ENCODE peak calls at places on chromosomes 3 and 15, in nine cellular contexts. C is cardiac muscle cell, W is GM12865, H is AG09319, Y is left lung, T is neural crest cell, B is nephron progenitor cell, I is A673, G is suprapubic skin. U is an unnamed sample.

GRCh38 chr3:107752202-107752990 is 229.6 kb downstream of the BBX start:
- DNase-seq in H (no peak), G (no peak), T (no peak), I (peak), W (peak), B (no peak), C (peak), Y (no peak), U (no peak)

GRCh38 chr3:173253471-173253870 is 112.4 kb upstream of the SPATA16 start:
- DNase-seq in T (no peak), Y (no peak), I (no peak), B (no peak), C (no peak), H (no peak), G (no peak), W (no peak), U (no peak)

GRCh38 chr3:134696155-134696554 is 45.3 kb upstream of the KY start:
- DNase-seq in W (no peak), B (no peak), G (no peak), C (peak), Y (no peak), I (no peak), T (no peak), H (no peak), U (no peak)

GRCh38 chr15:73872370-73872769 is 994 bp upstream of the TBC1D21 start:
- DNase-seq in B (no peak), G (no peak), I (no peak), T (no peak), C (no peak), H (no peak), W (no peak), Y (no peak), U (no peak)

GRCh38 chr15:52200831-52201365 is 9.7 kb upstream of the GNB5 start:
- DNase-seq in B (no peak), I (no peak), T (no peak), W (no peak), G (no peak), H (no peak), C (no peak), Y (no peak), U (no peak)

GRCh38 chr15:60326824-60327654 is 70.7 kb downstream of the ANXA2 start:
- DNase-seq in I (peak), C (peak), Y (no peak), H (no peak), G (no peak), W (peak), T (peak), B (peak), U (no peak)

GRCh38 chr3:9914559-9915251 is 2.2 kb upstream of the IL17RC start:
- DNase-seq in B (no peak), G (no peak), H (no peak), T (no peak), Y (no peak), C (no peak), I (peak), W (no peak), U (no peak)

GRCh38 chr3:156615592-156616173 is 58.7 kb upstream of the TIPARP start:
- DNase-seq in B (no peak), Y (peak), T (no peak), I (peak), W (no peak), H (no peak), G (no peak), C (peak), U (no peak)

DNA sequence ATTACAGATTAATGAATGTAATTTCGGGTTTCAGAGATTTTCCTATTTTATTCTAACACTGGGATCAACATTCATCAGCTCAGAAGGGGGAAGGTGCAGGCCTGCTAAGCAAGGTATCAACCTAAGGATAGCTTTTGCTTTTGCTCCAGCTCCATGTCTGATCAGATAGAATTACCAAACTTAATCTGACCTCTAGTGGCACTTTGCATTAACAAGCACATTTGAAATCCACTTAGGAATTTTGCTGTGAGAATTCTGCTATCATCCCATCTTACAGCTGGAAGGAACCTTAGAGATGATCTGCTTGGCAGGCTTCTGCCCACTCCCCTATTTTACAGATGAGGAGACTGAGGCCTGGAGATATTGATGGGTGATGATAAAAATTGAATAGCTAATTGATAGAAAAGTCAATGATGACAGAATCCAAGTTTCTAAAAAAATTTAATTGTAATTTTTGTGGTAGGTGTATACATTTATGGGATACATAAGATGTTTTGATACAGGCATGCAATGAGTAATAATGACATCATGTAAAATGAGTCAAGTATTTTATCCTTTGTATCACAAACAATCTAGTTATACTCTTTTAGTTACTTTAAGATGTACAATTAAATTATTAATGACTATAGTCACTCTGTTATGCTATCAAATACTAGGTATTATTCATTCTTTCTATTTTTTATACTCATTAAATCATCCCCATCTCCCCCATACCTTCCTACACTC is 209.2 kb upstream of the ZPLD1 start:
- DNase-seq in W (peak), G (no peak), T (no peak), B (no peak), I (peak), H (peak), C (peak), Y (no peak), U (no peak)
- TF ChIP-seq CTCF in W (peak), G (peak), T (peak), B (peak), I (peak), H (peak), C (peak), Y (peak), U (peak)

DNA sequence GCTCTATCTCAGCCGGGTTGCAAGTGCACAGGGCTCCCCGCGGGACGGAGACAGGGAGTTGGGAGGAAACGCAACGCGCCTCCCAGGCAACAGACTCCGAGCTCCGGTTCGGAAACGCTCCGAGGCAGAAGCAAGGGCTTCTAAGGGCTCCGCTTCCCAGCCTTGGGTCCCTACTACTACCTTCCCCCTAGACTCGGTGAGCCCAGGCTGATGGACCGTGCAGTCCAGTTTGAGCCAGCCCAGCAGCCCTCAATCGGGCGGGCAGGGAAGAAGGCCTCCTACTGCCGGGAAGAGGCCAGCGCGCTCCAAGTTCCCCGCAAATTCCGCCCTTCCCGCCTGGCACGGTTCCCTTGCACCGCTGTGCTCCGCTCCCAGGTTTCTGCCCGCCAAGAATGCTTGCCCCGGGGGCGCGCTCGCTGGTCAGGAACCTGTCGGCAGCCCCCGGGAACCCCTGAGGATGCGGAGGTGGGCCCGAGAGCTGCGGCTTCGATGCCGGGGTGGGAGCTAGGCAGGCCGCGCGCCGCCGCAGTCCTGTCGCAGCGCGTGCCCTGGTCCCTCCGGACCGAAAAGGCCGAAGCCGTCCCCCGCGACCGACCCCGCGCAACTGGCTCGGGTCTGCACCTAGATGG is 728 bp downstream of the TRANK1 start:
- DNase-seq in H (no peak), B (peak), I (peak), C (peak), Y (peak), G (peak), W (peak), T (peak), U (no peak)
- TF ChIP-seq CTCF in H (peak), B (no peak), I (peak), C (peak), Y (no peak), G (no peak), W (no peak), T (no peak), U (peak)

GRCh38 chr3:53921296-53921695 is 29.6 kb upstream of the SELENOK start:
- DNase-seq in B (no peak), H (no peak), C (no peak), T (no peak), I (no peak), G (no peak), W (peak), Y (no peak), U (no peak)
- TF ChIP-seq CTCF in B (no peak), H (peak), C (peak), T (peak), I (peak), G (no peak), W (peak), Y (peak), U (peak)

GRCh38 chr3:3165650-3166049 is 13.8 kb downstream of the CRBN start:
- DNase-seq in W (no peak), G (no peak), I (no peak), T (no peak), B (no peak), C (no peak), Y (no peak), H (no peak), U (no peak)

GRCh38 chr3:3172627-3173026 is 6.9 kb downstream of the CRBN start:
- DNase-seq in Y (no peak), C (no peak), G (no peak), W (no peak), H (no peak), T (no peak), B (no peak), I (peak), U (no peak)

GRCh38 chr3:3165241-3165640 is 14.2 kb downstream of the CRBN start:
- DNase-seq in Y (no peak), H (no peak), G (no peak), I (no peak), C (no peak), T (no peak), B (no peak), W (no peak), U (no peak)

GRCh38 chr3:3170998-3171397 is 8.5 kb downstream of the CRBN start:
- DNase-seq in W (peak), T (no peak), C (peak), I (peak), G (no peak), B (no peak), Y (no peak), H (no peak), U (no peak)
- TF ChIP-seq CTCF in W (peak), T (peak), C (peak), I (peak), G (no peak), B (peak), Y (peak), H (peak), U (peak)

GRCh38 chr3:69204315-69204957 is 82.0 kb upstream of the LMOD3 start:
- DNase-seq in Y (no peak), T (no peak), W (peak), B (no peak), C (no peak), I (peak), H (no peak), G (no peak), U (no peak)
- TF ChIP-seq CTCF in Y (no peak), T (no peak), W (no peak), B (no peak), C (no peak), I (no peak), H (no peak), G (no peak), U (no peak)

DNA sequence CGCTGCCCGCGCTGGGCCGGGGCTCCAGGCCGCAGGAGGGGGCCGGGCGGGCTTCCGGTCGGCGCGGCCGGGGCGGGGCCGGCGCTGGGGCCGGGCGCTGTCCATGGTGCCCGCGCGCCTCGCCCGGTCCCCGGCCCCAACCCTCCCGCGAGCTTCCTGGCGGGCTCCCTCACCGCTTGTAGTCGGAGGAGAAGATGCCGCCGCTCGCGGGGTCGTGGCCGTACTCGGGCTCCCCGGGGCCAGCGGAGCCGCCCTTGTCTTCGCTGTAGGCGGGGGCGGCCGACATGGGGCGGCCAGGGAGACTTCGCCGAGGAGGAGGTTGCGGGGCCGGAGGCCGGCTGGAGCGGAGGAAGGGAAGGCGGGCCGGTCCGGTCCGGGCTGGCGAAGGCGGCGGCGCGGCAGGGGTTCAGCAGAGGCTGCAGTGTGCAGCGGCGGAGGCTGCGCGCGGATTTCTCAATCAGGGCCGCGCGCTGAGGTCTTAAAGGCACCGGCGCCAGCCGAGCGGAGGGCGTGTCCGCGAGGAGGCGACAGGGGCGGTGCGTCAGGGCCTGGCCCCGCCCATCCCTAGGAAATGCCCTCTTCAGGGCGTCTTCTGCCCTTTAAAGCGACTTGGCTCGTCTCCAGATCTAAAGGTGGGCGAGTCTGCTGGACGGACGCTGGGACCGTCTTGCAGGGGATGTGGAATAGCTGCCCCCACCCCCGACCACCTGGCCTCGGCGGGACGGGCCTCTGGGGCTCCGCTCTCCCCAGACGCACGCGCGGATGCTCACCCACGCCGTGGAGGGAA is at the start of gene AP3B2:
- DNase-seq in C (peak), W (peak), G (peak), T (peak), B (peak), H (peak), Y (peak), I (peak), U (no peak)
- TF ChIP-seq CTCF in C (no peak), W (no peak), G (no peak), T (no peak), B (no peak), H (no peak), Y (no peak), I (no peak), U (peak)

U was measured in chondrocyte.